ENCODE peak calls at places on chromosomes 3 and 15, in eight cellular contexts. One of them, this sample, is unnamed. For H3K27me3, the result is how much of the 10 kb centered on the place peaks cover.

GRCh38 chr3:190697901-190698300 is 164.6 kb downstream of the GMNC start:
- DNase-seq in HL-60: no peak
- DNase-seq in CD4-positive, alpha-beta memory T cell: no peak
- DNase-seq in fibroblast of lung: peak
- DNase-seq in effector memory CD4-positive, alpha-beta T cell: no peak
- DNase-seq in mesenchymal stem cell: peak
- DNase-seq in CD4-positive, alpha-beta T cell: no peak
- DNase-seq in heart right ventricle: no peak
- DNase-seq in this sample: peak

GRCh38 chr3:195739561-195740111 is 18.9 kb downstream of the MUC20 start:
- DNase-seq in CD4-positive, alpha-beta memory T cell: no peak
- DNase-seq in heart right ventricle: no peak
- DNase-seq in CD4-positive, alpha-beta T cell: no peak
- DNase-seq in fibroblast of lung: no peak
- DNase-seq in effector memory CD4-positive, alpha-beta T cell: no peak
- DNase-seq in mesenchymal stem cell: no peak
- DNase-seq in HL-60: no peak
- DNase-seq in this sample: no peak

GRCh38 chr3:37736632-37737031 is 125.0 kb upstream of the CTDSPL start:
- DNase-seq in mesenchymal stem cell: no peak
- DNase-seq in HL-60: no peak
- DNase-seq in effector memory CD4-positive, alpha-beta T cell: no peak
- DNase-seq in fibroblast of lung: peak
- DNase-seq in CD4-positive, alpha-beta T cell: no peak
- DNase-seq in CD4-positive, alpha-beta memory T cell: no peak
- DNase-seq in heart right ventricle: no peak
- DNase-seq in this sample: no peak

GRCh38 chr3:142987080-142987700 is 14.2 kb upstream of the U2SURP start:
- DNase-seq in heart right ventricle: no peak
- DNase-seq in HL-60: no peak
- DNase-seq in fibroblast of lung: peak
- DNase-seq in effector memory CD4-positive, alpha-beta T cell: no peak
- DNase-seq in CD4-positive, alpha-beta T cell: no peak
- DNase-seq in mesenchymal stem cell: peak
- DNase-seq in CD4-positive, alpha-beta memory T cell: peak
- DNase-seq in this sample: peak

GRCh38 chr15:64622410-64623260 is 152.8 kb downstream of the RBPMS2 start:
- DNase-seq in HL-60: no peak
- DNase-seq in heart right ventricle: no peak
- DNase-seq in CD4-positive, alpha-beta memory T cell: peak
- DNase-seq in effector memory CD4-positive, alpha-beta T cell: peak
- DNase-seq in CD4-positive, alpha-beta T cell: peak
- DNase-seq in fibroblast of lung: no peak
- DNase-seq in mesenchymal stem cell: no peak
- DNase-seq in this sample: no peak

GRCh38 chr3:107680698-107681097 is 157.9 kb downstream of the BBX start:
- DNase-seq in CD4-positive, alpha-beta T cell: no peak
- DNase-seq in fibroblast of lung: peak
- DNase-seq in effector memory CD4-positive, alpha-beta T cell: no peak
- DNase-seq in mesenchymal stem cell: peak
- DNase-seq in HL-60: no peak
- DNase-seq in heart right ventricle: no peak
- DNase-seq in CD4-positive, alpha-beta memory T cell: no peak
- DNase-seq in this sample: no peak

GRCh38 chr3:124261301-124261700 is 269.4 kb upstream of the ROPN1 start:
- DNase-seq in fibroblast of lung: peak
- DNase-seq in HL-60: no peak
- DNase-seq in CD4-positive, alpha-beta T cell: no peak
- DNase-seq in effector memory CD4-positive, alpha-beta T cell: no peak
- DNase-seq in CD4-positive, alpha-beta memory T cell: no peak
- DNase-seq in mesenchymal stem cell: peak
- DNase-seq in heart right ventricle: no peak
- DNase-seq in this sample: no peak

GRCh38 chr3:198071602-198072285 is 111.7 kb downstream of the LMLN start:
- DNase-seq in HL-60: no peak
- DNase-seq in fibroblast of lung: peak
- DNase-seq in heart right ventricle: no peak
- DNase-seq in CD4-positive, alpha-beta memory T cell: no peak
- DNase-seq in effector memory CD4-positive, alpha-beta T cell: peak
- DNase-seq in mesenchymal stem cell: peak
- DNase-seq in CD4-positive, alpha-beta T cell: no peak
- DNase-seq in this sample: peak

GRCh38 chr15:95561463-95561862 is 769.0 kb upstream of the NR2F2 start:
- DNase-seq in CD4-positive, alpha-beta T cell: no peak
- DNase-seq in effector memory CD4-positive, alpha-beta T cell: no peak
- DNase-seq in heart right ventricle: no peak
- DNase-seq in fibroblast of lung: peak
- DNase-seq in mesenchymal stem cell: peak
- DNase-seq in HL-60: no peak
- DNase-seq in CD4-positive, alpha-beta memory T cell: no peak
- DNase-seq in this sample: no peak

GRCh38 chr15:75840659-75841058 is 2.6 kb upstream of the UBE2Q2 start:
- DNase-seq in HL-60: no peak
- DNase-seq in mesenchymal stem cell: peak
- DNase-seq in CD4-positive, alpha-beta T cell: no peak
- DNase-seq in CD4-positive, alpha-beta memory T cell: no peak
- DNase-seq in heart right ventricle: no peak
- DNase-seq in effector memory CD4-positive, alpha-beta T cell: no peak
- DNase-seq in fibroblast of lung: peak
- DNase-seq in this sample: peak

GRCh38 chr15:101167366-101167790 is 84.5 kb downstream of the CHSY1 start:
- DNase-seq in CD4-positive, alpha-beta T cell: no peak
- DNase-seq in mesenchymal stem cell: no peak
- DNase-seq in effector memory CD4-positive, alpha-beta T cell: no peak
- DNase-seq in CD4-positive, alpha-beta memory T cell: no peak
- DNase-seq in fibroblast of lung: no peak
- DNase-seq in heart right ventricle: no peak
- DNase-seq in HL-60: no peak
- DNase-seq in this sample: no peak

DNA sequence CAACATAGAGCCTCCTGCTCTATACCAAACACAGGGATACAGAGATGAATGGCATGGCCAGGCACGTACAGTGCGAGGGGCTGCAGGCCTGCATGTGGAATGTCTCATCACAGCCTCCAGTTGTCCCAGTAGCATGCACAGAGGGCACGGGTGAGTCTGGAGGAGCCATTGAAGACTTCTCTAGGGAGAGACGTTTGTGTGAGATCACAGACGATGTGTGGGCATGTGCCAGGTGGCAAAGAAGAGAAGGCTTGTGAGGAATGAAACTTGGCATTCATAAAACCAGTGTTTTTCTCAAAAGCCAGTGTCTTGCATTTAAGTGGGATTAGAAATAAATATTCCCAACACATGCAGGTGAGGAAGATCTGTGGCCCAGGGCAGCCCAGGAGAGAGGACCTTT is 119.1 kb upstream of the UBE3A start:
- DNase-seq in mesenchymal stem cell: no peak
- DNase-seq in HL-60: no peak
- DNase-seq in fibroblast of lung: no peak
- DNase-seq in heart right ventricle: no peak
- DNase-seq in effector memory CD4-positive, alpha-beta T cell: no peak
- DNase-seq in CD4-positive, alpha-beta T cell: no peak
- DNase-seq in CD4-positive, alpha-beta memory T cell: no peak
- DNase-seq in this sample: no peak
- H3K27me3 ChIP-seq in mesenchymal stem cell: under half
- H3K27me3 ChIP-seq in HL-60: under half
- H3K27me3 ChIP-seq in fibroblast of lung: under half
- H3K27me3 ChIP-seq in heart right ventricle: under half
- H3K27me3 ChIP-seq in effector memory CD4-positive, alpha-beta T cell: under half
- H3K27me3 ChIP-seq in CD4-positive, alpha-beta T cell: under half
- H3K27me3 ChIP-seq in CD4-positive, alpha-beta memory T cell: under half
- H3K27me3 ChIP-seq in this sample: under half

DNA sequence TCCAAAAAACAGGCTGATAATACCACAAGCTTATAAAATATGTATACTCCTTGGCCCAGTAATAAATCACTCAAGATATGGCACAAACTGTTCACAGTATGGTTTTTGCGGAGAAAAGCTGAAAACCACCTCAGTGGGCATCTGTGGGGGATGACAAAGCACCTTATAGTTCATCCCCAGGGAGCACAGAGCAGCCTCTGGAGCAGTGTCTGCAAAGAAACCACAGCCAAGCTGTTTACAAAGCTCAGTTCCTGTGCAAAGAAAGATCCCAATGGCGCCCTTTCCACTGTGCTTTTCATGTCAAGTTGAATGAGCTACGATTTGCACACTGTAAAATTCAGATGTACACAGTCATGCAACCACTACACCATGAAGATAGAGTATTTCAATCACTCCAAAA is 2.6 kb upstream of the EFCC1 start:
- DNase-seq in fibroblast of lung: no peak
- DNase-seq in heart right ventricle: no peak
- DNase-seq in HL-60: peak
- DNase-seq in mesenchymal stem cell: peak
- DNase-seq in effector memory CD4-positive, alpha-beta T cell: no peak
- DNase-seq in CD4-positive, alpha-beta T cell: no peak
- DNase-seq in CD4-positive, alpha-beta memory T cell: no peak
- DNase-seq in this sample: no peak
- H3K27me3 ChIP-seq in fibroblast of lung: half or more
- H3K27me3 ChIP-seq in heart right ventricle: under half
- H3K27me3 ChIP-seq in HL-60: under half
- H3K27me3 ChIP-seq in mesenchymal stem cell: half or more
- H3K27me3 ChIP-seq in effector memory CD4-positive, alpha-beta T cell: under half
- H3K27me3 ChIP-seq in CD4-positive, alpha-beta T cell: under half
- H3K27me3 ChIP-seq in CD4-positive, alpha-beta memory T cell: under half
- H3K27me3 ChIP-seq in this sample: under half

GRCh38 chr15:36967929-36968328 is 132.4 kb downstream of the MEIS2 start:
- DNase-seq in effector memory CD4-positive, alpha-beta T cell: no peak
- DNase-seq in CD4-positive, alpha-beta memory T cell: no peak
- DNase-seq in fibroblast of lung: no peak
- DNase-seq in HL-60: no peak
- DNase-seq in CD4-positive, alpha-beta T cell: no peak
- DNase-seq in heart right ventricle: no peak
- DNase-seq in mesenchymal stem cell: no peak
- DNase-seq in this sample: no peak

GRCh38 chr15:36966704-36967103 is 133.6 kb downstream of the MEIS2 start:
- DNase-seq in heart right ventricle: peak
- DNase-seq in mesenchymal stem cell: no peak
- DNase-seq in effector memory CD4-positive, alpha-beta T cell: no peak
- DNase-seq in CD4-positive, alpha-beta T cell: no peak
- DNase-seq in fibroblast of lung: no peak
- DNase-seq in CD4-positive, alpha-beta memory T cell: no peak
- DNase-seq in HL-60: no peak
- DNase-seq in this sample: no peak

GRCh38 chr15:36965561-36966342 is 134.6 kb downstream of the MEIS2 start:
- DNase-seq in heart right ventricle: no peak
- DNase-seq in mesenchymal stem cell: peak
- DNase-seq in effector memory CD4-positive, alpha-beta T cell: no peak
- DNase-seq in CD4-positive, alpha-beta memory T cell: no peak
- DNase-seq in CD4-positive, alpha-beta T cell: no peak
- DNase-seq in HL-60: no peak
- DNase-seq in fibroblast of lung: peak
- DNase-seq in this sample: no peak

GRCh38 chr15:36961956-36962355 is 138.4 kb downstream of the MEIS2 start:
- DNase-seq in CD4-positive, alpha-beta T cell: no peak
- DNase-seq in mesenchymal stem cell: no peak
- DNase-seq in heart right ventricle: no peak
- DNase-seq in HL-60: no peak
- DNase-seq in CD4-positive, alpha-beta memory T cell: no peak
- DNase-seq in effector memory CD4-positive, alpha-beta T cell: no peak
- DNase-seq in fibroblast of lung: no peak
- DNase-seq in this sample: no peak

GRCh38 chr15:36964626-36965025 is 135.7 kb downstream of the MEIS2 start:
- DNase-seq in CD4-positive, alpha-beta T cell: no peak
- DNase-seq in CD4-positive, alpha-beta memory T cell: no peak
- DNase-seq in HL-60: no peak
- DNase-seq in mesenchymal stem cell: no peak
- DNase-seq in heart right ventricle: no peak
- DNase-seq in effector memory CD4-positive, alpha-beta T cell: no peak
- DNase-seq in fibroblast of lung: no peak
- DNase-seq in this sample: no peak
- H3K27me3 ChIP-seq in CD4-positive, alpha-beta T cell: under half
- H3K27me3 ChIP-seq in CD4-positive, alpha-beta memory T cell: under half
- H3K27me3 ChIP-seq in HL-60: under half
- H3K27me3 ChIP-seq in mesenchymal stem cell: under half
- H3K27me3 ChIP-seq in heart right ventricle: under half
- H3K27me3 ChIP-seq in effector memory CD4-positive, alpha-beta T cell: under half
- H3K27me3 ChIP-seq in fibroblast of lung: under half
- H3K27me3 ChIP-seq in this sample: under half

DNA sequence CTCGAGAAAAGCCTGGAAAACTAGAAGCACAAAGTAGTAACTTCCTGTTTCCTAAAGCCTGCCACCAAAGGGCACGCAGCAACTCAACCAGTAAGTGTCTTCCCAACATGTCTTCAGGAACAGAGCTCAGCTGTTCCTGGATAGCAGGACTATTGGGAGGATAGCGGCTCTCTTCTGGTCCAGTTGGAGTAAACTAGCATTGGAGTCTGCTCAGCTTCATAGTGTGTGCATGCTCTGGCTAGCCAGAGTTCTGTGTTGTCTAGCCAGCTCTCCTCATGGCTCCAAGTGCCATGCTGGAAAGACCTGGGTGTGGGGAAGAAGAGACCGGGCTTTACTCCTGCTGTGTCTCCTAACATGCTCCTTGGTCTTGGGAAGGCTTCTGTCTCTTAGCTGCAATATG is 63.1 kb downstream of the IL16 start:
- DNase-seq in HL-60: no peak
- DNase-seq in CD4-positive, alpha-beta T cell: no peak
- DNase-seq in mesenchymal stem cell: no peak
- DNase-seq in CD4-positive, alpha-beta memory T cell: no peak
- DNase-seq in heart right ventricle: no peak
- DNase-seq in effector memory CD4-positive, alpha-beta T cell: no peak
- DNase-seq in fibroblast of lung: no peak
- DNase-seq in this sample: no peak
- H3K27me3 ChIP-seq in HL-60: under half
- H3K27me3 ChIP-seq in CD4-positive, alpha-beta T cell: under half
- H3K27me3 ChIP-seq in mesenchymal stem cell: under half
- H3K27me3 ChIP-seq in CD4-positive, alpha-beta memory T cell: under half
- H3K27me3 ChIP-seq in heart right ventricle: under half
- H3K27me3 ChIP-seq in effector memory CD4-positive, alpha-beta T cell: under half
- H3K27me3 ChIP-seq in fibroblast of lung: under half
- H3K27me3 ChIP-seq in this sample: under half

DNA sequence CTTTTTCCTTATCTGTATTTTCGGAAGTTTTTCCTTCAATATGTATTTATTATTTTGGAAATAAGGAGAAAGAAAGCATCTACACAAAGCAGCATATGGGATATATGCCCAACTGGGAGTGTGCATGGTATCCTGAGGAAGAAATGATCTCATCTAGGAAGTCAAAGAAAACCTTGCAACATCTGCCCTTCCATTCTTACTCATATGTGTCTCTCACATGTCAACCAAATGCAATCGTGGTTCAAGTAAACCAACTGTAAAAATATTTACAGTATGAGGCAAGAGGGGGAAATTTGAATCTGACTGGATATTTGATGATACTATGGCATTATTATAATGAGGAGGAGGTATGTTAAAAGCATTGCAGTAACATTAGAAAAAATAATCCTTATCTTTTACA is 3.2 kb upstream of the SCG3 start:
- DNase-seq in fibroblast of lung: no peak
- DNase-seq in effector memory CD4-positive, alpha-beta T cell: no peak
- DNase-seq in HL-60: no peak
- DNase-seq in CD4-positive, alpha-beta memory T cell: no peak
- DNase-seq in CD4-positive, alpha-beta T cell: no peak
- DNase-seq in heart right ventricle: no peak
- DNase-seq in mesenchymal stem cell: peak
- DNase-seq in this sample: no peak
- H3K27me3 ChIP-seq in fibroblast of lung: under half
- H3K27me3 ChIP-seq in effector memory CD4-positive, alpha-beta T cell: under half
- H3K27me3 ChIP-seq in HL-60: under half
- H3K27me3 ChIP-seq in CD4-positive, alpha-beta memory T cell: under half
- H3K27me3 ChIP-seq in CD4-positive, alpha-beta T cell: under half
- H3K27me3 ChIP-seq in heart right ventricle: under half
- H3K27me3 ChIP-seq in mesenchymal stem cell: under half
- H3K27me3 ChIP-seq in this sample: under half